ENCODE peak calls at places on chromosome 15, in four cellular contexts. P, Z, A and V are unnamed samples.
A peak's percentile ranks its signal among the peaks of the same experiment; 100 is the strongest.

GRCh38 chr15:77573826-77574225 is 58.9 kb downstream of the LINGO1 start:
- DNase-seq in P (no peak), Z (no peak), A (no peak), V (no peak)

GRCh38 chr15:69042531-69042930 is 28.0 kb downstream of the NOX5 start:
- DNase-seq in A (no peak), P (no peak), Z (no peak), V (no peak)

GRCh38 chr15:66498501-66499386 is 1.2 kb upstream of the SNAPC5 start:
- DNase-seq in P (no peak), Z (peak; percentile 28), A (no peak), V (no peak)

GRCh38 chr15:90184119-90184785 is 16.9 kb upstream of the SEMA4B start:
- DNase-seq in Z (peak; percentile 93), P (peak; percentile 94), A (peak; percentile 88), V (peak; percentile 77)

GRCh38 chr15:90060797-90061196 is 41.5 kb downstream of the IDH2 start:
- DNase-seq in Z (no peak), P (no peak), A (no peak), V (no peak)

GRCh38 chr15:56739964-56740640 is 6.8 kb upstream of the ZNF280D start:
- DNase-seq in A (no peak), Z (no peak), P (no peak), V (peak; percentile 17)

GRCh38 chr15:76035593-76035992 is 23.4 kb upstream of the NRG4 start:
- DNase-seq in A (no peak), P (no peak), Z (no peak), V (no peak)

GRCh38 chr15:56948766-56949105 is 30.3 kb downstream of the TCF12 start:
- DNase-seq in P (no peak), A (no peak), Z (no peak), V (no peak)

GRCh38 chr15:79090487-79091203 is at the start of gene RASGRF1:
- DNase-seq in P (no peak), A (no peak), Z (peak; percentile 11), V (no peak)

DNA sequence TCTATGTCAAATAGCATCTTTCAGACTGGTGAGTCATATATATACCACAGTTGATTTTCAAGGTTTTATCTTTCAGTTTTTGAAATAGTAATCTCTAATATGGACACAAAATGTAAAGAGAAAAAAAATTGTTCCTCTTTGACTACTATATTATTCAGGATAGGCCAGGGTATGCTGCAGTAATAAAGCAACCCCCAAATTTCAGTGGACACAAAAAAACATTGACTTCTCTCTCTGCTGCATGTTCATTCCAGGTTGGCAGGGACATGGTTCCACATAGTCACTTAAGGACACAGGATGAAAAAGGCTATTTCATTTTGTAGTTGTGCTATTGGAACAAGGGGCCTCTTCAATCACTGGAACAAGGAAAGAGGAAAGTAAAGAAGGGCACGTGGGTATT is 28.6 kb downstream of the BMF start:
- DNase-seq in Z (no peak), P (no peak), A (no peak), V (no peak)
- H3K4me1 ChIP-seq in Z (peaks cover 29% of the 10 kb centered on the region), P (peaks cover 11% of the 10 kb centered on the region), A (peaks cover 12% of the 10 kb centered on the region), V (peaks cover 45% of the 10 kb centered on the region)

GRCh38 chr15:63509933-63510547 is 5.6 kb downstream of the USP3 start:
- DNase-seq in Z (no peak), A (no peak), P (no peak), V (no peak)
- H3K4me1 ChIP-seq in Z (peaks cover 39% of the 10 kb centered on the region), A (peaks cover 75% of the 10 kb centered on the region), P (no peaks in the 10 kb centered on the region), V (peaks cover 34% of the 10 kb centered on the region)

DNA sequence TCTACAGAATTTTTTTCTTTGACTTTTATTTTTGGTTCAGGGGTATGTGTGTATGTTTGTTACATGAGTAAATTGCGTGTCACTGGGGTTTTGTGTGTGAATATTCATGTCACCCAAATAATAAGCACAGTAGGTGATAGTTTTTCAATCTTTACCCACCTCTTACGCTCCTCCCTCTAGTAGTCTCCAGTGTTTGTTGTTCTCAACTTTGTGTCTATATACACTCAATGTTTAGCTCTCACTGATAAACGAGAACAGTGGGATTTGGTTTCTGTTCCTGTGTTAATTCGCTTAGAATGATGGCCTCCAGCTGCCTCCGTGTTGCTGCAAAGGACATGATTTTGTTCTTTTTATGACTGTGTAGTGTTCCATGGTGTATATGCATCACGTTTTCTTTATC is 54.4 kb downstream of the MEF2A start:
- DNase-seq in Z (no peak), P (no peak), A (no peak), V (no peak)
- H3K4me1 ChIP-seq in Z (peaks cover 42% of the 10 kb centered on the region), P (peaks cover 2% of the 10 kb centered on the region), A (peaks cover 15% of the 10 kb centered on the region), V (no peaks in the 10 kb centered on the region)

GRCh38 chr15:80480171-80480811 is 76.1 kb downstream of the ARNT2 start:
- DNase-seq in Z (no peak), P (no peak), A (no peak), V (no peak)
- H3K4me1 ChIP-seq in Z (peaks cover 52% of the 10 kb centered on the region), P (peaks cover 21% of the 10 kb centered on the region), A (no peaks in the 10 kb centered on the region), V (peaks cover 4% of the 10 kb centered on the region)

DNA sequence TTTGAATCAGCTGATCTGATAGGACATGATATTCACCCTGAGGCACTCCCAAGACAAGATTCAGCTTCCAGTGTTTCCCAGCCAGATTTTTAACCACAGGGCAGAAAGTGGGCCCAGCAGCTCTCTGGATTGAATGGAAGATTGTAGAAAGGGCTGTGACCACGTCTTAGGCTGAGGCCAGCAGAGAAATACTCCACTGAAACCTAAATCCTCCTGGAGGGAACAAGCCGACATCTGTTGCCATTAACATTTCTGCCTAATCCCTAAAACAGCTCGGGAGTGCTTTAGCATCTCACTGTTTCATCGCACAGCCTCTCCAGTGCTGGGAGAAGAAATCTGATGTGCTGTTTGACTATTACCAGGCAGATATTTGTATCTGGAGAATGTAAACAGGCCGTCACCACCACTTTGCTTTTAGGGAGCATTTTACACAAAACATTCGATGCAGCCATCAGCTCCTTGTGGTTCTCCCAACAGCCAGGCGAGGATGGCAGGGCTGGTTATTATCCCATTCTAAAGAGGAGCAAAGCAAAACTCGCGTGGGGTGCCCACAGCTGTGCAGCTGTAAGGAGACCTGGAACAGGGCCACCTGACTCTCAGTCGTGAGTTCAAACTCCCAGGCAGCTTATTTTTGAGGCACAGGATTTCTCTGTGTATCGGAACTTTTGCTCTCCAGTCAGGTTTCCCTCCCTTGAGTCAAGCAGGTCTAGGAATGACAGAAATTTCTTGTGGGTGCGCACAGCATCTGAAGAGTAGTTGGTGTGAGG is 117.4 kb downstream of the LIPC start:
- DNase-seq in P (no peak), A (no peak), Z (peak; percentile 54), V (no peak)
- H3K4me1 ChIP-seq in P (peaks cover 7% of the 10 kb centered on the region), A (no peaks in the 10 kb centered on the region), Z (peaks cover 57% of the 10 kb centered on the region), V (peaks cover 23% of the 10 kb centered on the region)

GRCh38 chr15:74121858-74122257 is 8.5 kb upstream of the ISLR2 start:
- DNase-seq in P (no peak), A (no peak), Z (no peak), V (no peak)

GRCh38 chr15:74122403-74123130 is 7.8 kb upstream of the ISLR2 start:
- DNase-seq in P (no peak), A (no peak), Z (no peak), V (no peak)

GRCh38 chr15:74123685-74124084 is 6.7 kb upstream of the ISLR2 start:
- DNase-seq in A (no peak), Z (no peak), P (no peak), V (no peak)

GRCh38 chr15:74124196-74124595 is 6.2 kb upstream of the ISLR2 start:
- DNase-seq in P (no peak), Z (no peak), A (no peak), V (no peak)

DNA sequence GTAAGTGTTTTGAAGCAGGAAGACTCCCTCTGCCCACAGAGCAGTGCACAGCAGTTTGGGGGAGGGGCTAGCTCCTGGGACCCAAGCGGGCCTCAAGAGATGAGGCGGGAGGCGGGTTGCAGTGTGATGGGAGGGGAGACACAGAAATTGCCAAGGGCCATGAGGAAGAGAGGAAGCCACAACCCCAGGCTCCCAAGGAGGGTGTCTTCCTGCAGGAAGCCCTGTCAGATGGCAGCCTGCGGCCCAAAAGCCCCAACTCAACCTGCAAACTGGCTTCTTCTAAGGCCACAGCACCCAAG is 7.3 kb upstream of the ISLR2 start:
- DNase-seq in A (no peak), P (no peak), Z (no peak), V (no peak)
- H3K4me1 ChIP-seq in A (no peaks in the 10 kb centered on the region), P (no peaks in the 10 kb centered on the region), Z (peaks cover 5% of the 10 kb centered on the region), V (no peaks in the 10 kb centered on the region)